ENCODE peak calls at places on chromosomes 16 and 17, in ten cellular contexts. One of them, this sample, is unnamed.

GRCh38 chr17:31582151-31582907 is 190.9 kb downstream of the RAB11FIP4 start:
- DNase-seq in HCT116: no peak
- DNase-seq in NB4: peak; percentile 72
- DNase-seq in right lobe of liver: peak; percentile 64
- DNase-seq in AG10803: peak; percentile 64
- DNase-seq in gastrocnemius medialis: peak; percentile 38
- DNase-seq in fibroblast of lung: peak; percentile 63
- DNase-seq in AG04449: no peak
- DNase-seq in cardiac muscle cell: peak; percentile 77
- DNase-seq in body of pancreas: no peak
- DNase-seq in this sample: peak; percentile 73

GRCh38 chr16:56355786-56356275 is 69.5 kb downstream of the AMFR start:
- DNase-seq in HCT116: no peak
- DNase-seq in NB4: no peak
- DNase-seq in right lobe of liver: no peak
- DNase-seq in AG10803: no peak
- DNase-seq in gastrocnemius medialis: peak; percentile 26
- DNase-seq in fibroblast of lung: no peak
- DNase-seq in AG04449: no peak
- DNase-seq in cardiac muscle cell: peak; percentile 9
- DNase-seq in body of pancreas: no peak
- DNase-seq in this sample: peak; percentile 68

GRCh38 chr16:66581246-66581952 is 2.1 kb downstream of the CMTM2 start:
- DNase-seq in HCT116: no peak
- DNase-seq in NB4: no peak
- DNase-seq in right lobe of liver: no peak
- DNase-seq in AG10803: no peak
- DNase-seq in gastrocnemius medialis: no peak
- DNase-seq in fibroblast of lung: peak; percentile 68
- DNase-seq in AG04449: no peak
- DNase-seq in cardiac muscle cell: peak; percentile 34
- DNase-seq in body of pancreas: no peak
- DNase-seq in this sample: no peak

GRCh38 chr17:57588086-57588485 is 157.0 kb downstream of the CCDC182 start:
- DNase-seq in HCT116: no peak
- DNase-seq in NB4: no peak
- DNase-seq in right lobe of liver: no peak
- DNase-seq in AG10803: no peak
- DNase-seq in gastrocnemius medialis: peak; percentile 53
- DNase-seq in fibroblast of lung: peak; percentile 17
- DNase-seq in AG04449: no peak
- DNase-seq in cardiac muscle cell: no peak
- DNase-seq in body of pancreas: no peak
- DNase-seq in this sample: no peak

GRCh38 chr17:3773511-3773910 is 27.5 kb downstream of the ITGAE start:
- DNase-seq in HCT116: no peak
- DNase-seq in NB4: no peak
- DNase-seq in right lobe of liver: no peak
- DNase-seq in AG10803: peak; percentile 42
- DNase-seq in gastrocnemius medialis: no peak
- DNase-seq in fibroblast of lung: peak; percentile 78
- DNase-seq in AG04449: no peak
- DNase-seq in cardiac muscle cell: peak; percentile 29
- DNase-seq in body of pancreas: no peak
- DNase-seq in this sample: peak; percentile 11

GRCh38 chr17:50829336-50829735 is 6.0 kb upstream of the WFIKKN2 start:
- DNase-seq in HCT116: no peak
- DNase-seq in NB4: no peak
- DNase-seq in right lobe of liver: no peak
- DNase-seq in AG10803: no peak
- DNase-seq in gastrocnemius medialis: no peak
- DNase-seq in fibroblast of lung: no peak
- DNase-seq in AG04449: no peak
- DNase-seq in cardiac muscle cell: no peak
- DNase-seq in body of pancreas: no peak
- DNase-seq in this sample: no peak

GRCh38 chr17:13600475-13601316 is 1.0 kb downstream of the HS3ST3A1 start:
- DNase-seq in HCT116: no peak
- DNase-seq in NB4: peak; percentile 44
- DNase-seq in right lobe of liver: no peak
- DNase-seq in AG10803: peak; percentile 50
- DNase-seq in gastrocnemius medialis: no peak
- DNase-seq in fibroblast of lung: peak; percentile 25
- DNase-seq in AG04449: no peak
- DNase-seq in cardiac muscle cell: peak; percentile 43
- DNase-seq in body of pancreas: no peak
- DNase-seq in this sample: peak; percentile 82

GRCh38 chr16:70711211-70711978 is 25.5 kb upstream of the MTSS2 start:
- DNase-seq in HCT116: no peak
- DNase-seq in NB4: no peak
- DNase-seq in right lobe of liver: no peak
- DNase-seq in AG10803: no peak
- DNase-seq in gastrocnemius medialis: no peak
- DNase-seq in fibroblast of lung: no peak
- DNase-seq in AG04449: no peak
- DNase-seq in cardiac muscle cell: no peak
- DNase-seq in body of pancreas: no peak
- DNase-seq in this sample: no peak

GRCh38 chr17:32871736-32872135 is 5.2 kb downstream of the MYO1D start:
- DNase-seq in HCT116: no peak
- DNase-seq in NB4: peak; percentile 43
- DNase-seq in right lobe of liver: no peak
- DNase-seq in AG10803: no peak
- DNase-seq in gastrocnemius medialis: no peak
- DNase-seq in fibroblast of lung: no peak
- DNase-seq in AG04449: no peak
- DNase-seq in cardiac muscle cell: no peak
- DNase-seq in body of pancreas: no peak
- DNase-seq in this sample: no peak

GRCh38 chr17:31486351-31487062 is 95.0 kb downstream of the RAB11FIP4 start:
- DNase-seq in HCT116: no peak
- DNase-seq in NB4: no peak
- DNase-seq in right lobe of liver: peak; percentile 63
- DNase-seq in AG10803: no peak
- DNase-seq in gastrocnemius medialis: no peak
- DNase-seq in fibroblast of lung: no peak
- DNase-seq in AG04449: no peak
- DNase-seq in cardiac muscle cell: no peak
- DNase-seq in body of pancreas: peak; percentile 79
- DNase-seq in this sample: no peak

GRCh38 chr17:46782250-46782953 is 36.1 kb downstream of the WNT3 start:
- DNase-seq in HCT116: no peak
- DNase-seq in NB4: peak; percentile 36
- DNase-seq in right lobe of liver: no peak
- DNase-seq in AG10803: no peak
- DNase-seq in gastrocnemius medialis: no peak
- DNase-seq in fibroblast of lung: no peak
- DNase-seq in AG04449: no peak
- DNase-seq in cardiac muscle cell: peak; percentile 30
- DNase-seq in body of pancreas: peak; percentile 62
- DNase-seq in this sample: no peak

GRCh38 chr17:16882243-16882925 is 89.5 kb downstream of the TNFRSF13B start:
- DNase-seq in HCT116: no peak
- DNase-seq in NB4: no peak
- DNase-seq in right lobe of liver: no peak
- DNase-seq in AG10803: no peak
- DNase-seq in gastrocnemius medialis: no peak
- DNase-seq in fibroblast of lung: no peak
- DNase-seq in AG04449: no peak
- DNase-seq in cardiac muscle cell: no peak
- DNase-seq in body of pancreas: no peak
- DNase-seq in this sample: no peak

GRCh38 chr16:71564377-71564967 is 12.4 kb downstream of the TAT start:
- DNase-seq in HCT116: no peak
- DNase-seq in NB4: no peak
- DNase-seq in right lobe of liver: no peak
- DNase-seq in AG10803: no peak
- DNase-seq in gastrocnemius medialis: no peak
- DNase-seq in fibroblast of lung: no peak
- DNase-seq in AG04449: no peak
- DNase-seq in cardiac muscle cell: no peak
- DNase-seq in body of pancreas: no peak
- DNase-seq in this sample: no peak

GRCh38 chr16:87186440-87186839 is 130.8 kb downstream of the C16orf95 start:
- DNase-seq in HCT116: no peak
- DNase-seq in NB4: no peak
- DNase-seq in right lobe of liver: no peak
- DNase-seq in AG10803: no peak
- DNase-seq in gastrocnemius medialis: no peak
- DNase-seq in fibroblast of lung: peak; percentile 36
- DNase-seq in AG04449: no peak
- DNase-seq in cardiac muscle cell: no peak
- DNase-seq in body of pancreas: no peak
- DNase-seq in this sample: no peak

GRCh38 chr16:85733839-85734170 is 17.1 kb downstream of the C16orf74 start:
- DNase-seq in HCT116: no peak
- DNase-seq in NB4: peak; percentile 92
- DNase-seq in right lobe of liver: no peak
- DNase-seq in AG10803: no peak
- DNase-seq in gastrocnemius medialis: no peak
- DNase-seq in fibroblast of lung: no peak
- DNase-seq in AG04449: no peak
- DNase-seq in cardiac muscle cell: peak; percentile 46
- DNase-seq in body of pancreas: no peak
- DNase-seq in this sample: no peak

GRCh38 chr17:81295678-81296381 is 723 bp upstream of the SLC38A10 start:
- DNase-seq in HCT116: peak; percentile 80
- DNase-seq in NB4: peak; percentile 70
- DNase-seq in right lobe of liver: peak; percentile 64
- DNase-seq in AG10803: peak; percentile 47
- DNase-seq in gastrocnemius medialis: no peak
- DNase-seq in fibroblast of lung: peak; percentile 59
- DNase-seq in AG04449: no peak
- DNase-seq in cardiac muscle cell: peak; percentile 35
- DNase-seq in body of pancreas: peak; percentile 76
- DNase-seq in this sample: peak; percentile 74

DNA sequence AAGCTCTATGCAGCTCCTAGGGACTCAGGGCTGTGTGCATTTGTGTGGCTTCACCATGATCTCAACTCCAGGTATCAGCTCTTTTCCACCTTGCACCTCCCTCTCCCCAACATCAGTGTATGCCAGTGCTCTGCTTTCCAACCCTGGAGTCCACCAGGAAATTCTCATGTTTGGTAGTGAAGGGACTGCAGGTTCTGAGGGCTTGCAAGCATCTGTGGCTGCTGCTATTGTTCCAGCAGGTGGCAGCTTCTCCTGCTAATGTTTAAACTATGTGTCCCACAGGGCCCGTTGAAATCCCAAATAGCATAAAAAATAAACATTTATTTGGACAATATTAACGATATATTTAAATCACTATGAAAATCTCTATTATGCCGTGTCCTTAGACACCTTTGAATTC is 82.0 kb downstream of the RGS9 start:
- DNase-seq in HCT116: no peak
- DNase-seq in NB4: peak; percentile 18
- DNase-seq in right lobe of liver: no peak
- DNase-seq in AG10803: no peak
- DNase-seq in gastrocnemius medialis: no peak
- DNase-seq in fibroblast of lung: no peak
- DNase-seq in AG04449: no peak
- DNase-seq in cardiac muscle cell: no peak
- DNase-seq in body of pancreas: no peak
- DNase-seq in this sample: no peak
- TF ChIP-seq CTCF in HCT116: peak; percentile 60
- TF ChIP-seq CTCF in NB4: peak; percentile 43
- TF ChIP-seq CTCF in right lobe of liver: no peak
- TF ChIP-seq CTCF in AG10803: peak; percentile 25
- TF ChIP-seq CTCF in gastrocnemius medialis: no peak
- TF ChIP-seq CTCF in fibroblast of lung: no peak
- TF ChIP-seq CTCF in AG04449: no peak
- TF ChIP-seq CTCF in cardiac muscle cell: peak; percentile 29
- TF ChIP-seq CTCF in body of pancreas: no peak
- TF ChIP-seq CTCF in this sample: no peak

DNA sequence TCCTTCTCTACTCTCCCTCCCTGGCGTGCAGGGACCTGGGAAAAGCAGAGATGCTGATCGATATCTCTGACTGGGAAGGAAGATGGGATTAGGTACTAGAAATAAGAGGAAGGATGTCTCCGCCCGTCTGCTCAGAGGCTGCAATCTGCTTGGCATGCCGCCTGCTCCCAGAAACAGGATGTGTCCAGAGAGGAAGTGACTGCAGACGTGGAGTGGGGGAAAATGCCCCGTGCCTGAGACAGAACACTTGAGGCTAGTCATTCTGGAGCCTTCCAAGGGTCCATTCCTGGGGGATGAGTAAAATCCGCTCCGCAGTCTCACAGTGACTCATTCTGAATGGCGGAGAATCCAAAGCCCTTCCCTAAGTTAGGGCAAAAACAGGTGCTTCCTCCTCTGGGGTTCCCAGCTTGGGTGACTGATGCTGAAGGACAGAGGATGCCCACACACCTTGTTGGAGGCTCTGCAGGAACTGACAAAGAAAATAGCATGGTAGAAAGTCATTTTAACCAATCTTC is 45.0 kb upstream of the SMURF2 start:
- DNase-seq in HCT116: peak; percentile 100
- DNase-seq in NB4: peak; percentile 43
- DNase-seq in right lobe of liver: peak; percentile 84
- DNase-seq in AG10803: peak; percentile 99
- DNase-seq in gastrocnemius medialis: peak; percentile 74
- DNase-seq in fibroblast of lung: peak; percentile 100
- DNase-seq in AG04449: peak; percentile 96
- DNase-seq in cardiac muscle cell: peak; percentile 98
- DNase-seq in body of pancreas: peak; percentile 66
- DNase-seq in this sample: peak; percentile 92
- H3K4me3 ChIP-seq in HCT116: peak overlapping the region; percentile 39
- H3K4me3 ChIP-seq in NB4: no peak overlapping the region
- H3K4me3 ChIP-seq in right lobe of liver: no peak overlapping the region
- H3K4me3 ChIP-seq in AG10803: no peak overlapping the region
- H3K4me3 ChIP-seq in gastrocnemius medialis: no peak overlapping the region
- H3K4me3 ChIP-seq in fibroblast of lung: no peak overlapping the region
- H3K4me3 ChIP-seq in AG04449: peak overlapping the region; percentile 33
- H3K4me3 ChIP-seq in cardiac muscle cell: no peak overlapping the region
- H3K4me3 ChIP-seq in body of pancreas: no peak overlapping the region
- H3K4me3 ChIP-seq in this sample: no peak overlapping the region

GRCh38 chr16:8199390-8199789 is 390.9 kb downstream of the TMEM114 start:
- DNase-seq in HCT116: no peak
- DNase-seq in NB4: no peak
- DNase-seq in right lobe of liver: no peak
- DNase-seq in AG10803: no peak
- DNase-seq in gastrocnemius medialis: no peak
- DNase-seq in fibroblast of lung: no peak
- DNase-seq in AG04449: no peak
- DNase-seq in cardiac muscle cell: no peak
- DNase-seq in body of pancreas: no peak
- DNase-seq in this sample: no peak

GRCh38 chr16:8194795-8195194 is 395.5 kb downstream of the TMEM114 start:
- DNase-seq in HCT116: no peak
- DNase-seq in NB4: peak; percentile 3
- DNase-seq in right lobe of liver: no peak
- DNase-seq in AG10803: no peak
- DNase-seq in gastrocnemius medialis: no peak
- DNase-seq in fibroblast of lung: no peak
- DNase-seq in AG04449: no peak
- DNase-seq in cardiac muscle cell: no peak
- DNase-seq in body of pancreas: no peak
- DNase-seq in this sample: no peak
- TF ChIP-seq CTCF in HCT116: peak; percentile 37
- TF ChIP-seq CTCF in NB4: peak; percentile 63
- TF ChIP-seq CTCF in right lobe of liver: no peak
- TF ChIP-seq CTCF in AG10803: no peak
- TF ChIP-seq CTCF in gastrocnemius medialis: no peak
- TF ChIP-seq CTCF in fibroblast of lung: no peak
- TF ChIP-seq CTCF in AG04449: no peak
- TF ChIP-seq CTCF in cardiac muscle cell: no peak
- TF ChIP-seq CTCF in body of pancreas: no peak
- TF ChIP-seq CTCF in this sample: no peak

GRCh38 chr17:38872671-38873385 is 3.0 kb downstream of the LASP1 start:
- DNase-seq in HCT116: no peak
- DNase-seq in NB4: no peak
- DNase-seq in right lobe of liver: peak; percentile 62
- DNase-seq in AG10803: no peak
- DNase-seq in gastrocnemius medialis: no peak
- DNase-seq in fibroblast of lung: no peak
- DNase-seq in AG04449: no peak
- DNase-seq in cardiac muscle cell: no peak
- DNase-seq in body of pancreas: peak; percentile 69
- DNase-seq in this sample: no peak
- H3K4me3 ChIP-seq in HCT116: peak overlapping the region; percentile 83
- H3K4me3 ChIP-seq in NB4: peak overlapping the region; percentile 95
- H3K4me3 ChIP-seq in right lobe of liver: peak overlapping the region; percentile 79
- H3K4me3 ChIP-seq in AG10803: peak overlapping the region; percentile 99
- H3K4me3 ChIP-seq in gastrocnemius medialis: no peak overlapping the region
- H3K4me3 ChIP-seq in fibroblast of lung: peak overlapping the region; percentile 79
- H3K4me3 ChIP-seq in AG04449: peak overlapping the region; percentile 99
- H3K4me3 ChIP-seq in cardiac muscle cell: no peak overlapping the region
- H3K4me3 ChIP-seq in body of pancreas: no peak overlapping the region
- H3K4me3 ChIP-seq in this sample: no peak overlapping the region

This sample was measured in left lung.